ENCODE peak calls at places on chromosomes 6 and 20, in ten cellular contexts. L is activated T-cell treated with anti-CD3 and anti-CD28 coated beads for 1 hour; C is left colon; T is activated T-helper 1 cell treated with anti-CD3 and anti-CD28 coated beads, Interleukin-12 subunit alpha, Interleukin-12 subunit beta, Interleukin-2, Interleukin-4 antibody, amounts not matched to agents 30 ng/mL and 10 ng/mL and 1 ng/mL, durations not matched to agents 14 hours and 24 hours and 36 hours; P is endothelial cell; D is naive thymus-derived CD8-positive, alpha-beta T cell; M is stimulated activated CD8-positive, alpha-beta memory T cell treated with anti-CD3 and anti-CD28 coated beads, Interleukin-4, amount 100 ng/mL, for 4 hours; I is mesothelial cell of epicardium; N is NCI-H2029; H is activated CD4-positive, alpha-beta T cell treated with anti-CD3 and anti-CD28 coated beads, Interleukin-2, amount 10 ng/mL, durations not matched to agents 24 days and 14 days. G is an unnamed sample.

GRCh38 chr6:149313070-149313469 is 4.4 kb upstream of the TAB2 start:
- DNase-seq in L (no peak), C (no peak), T (no peak), P (no peak), D (no peak), M (no peak), I (no peak), N (no peak), H (peak; percentile 41), G (no peak)

GRCh38 chr20:41670631-41671030 is 52.5 kb upstream of the CHD6 start:
- DNase-seq in L (no peak), C (no peak), T (no peak), P (no peak), D (no peak), M (no peak), I (no peak), N (no peak), H (no peak), G (no peak)

GRCh38 chr6:158707120-158707519 is 57.3 kb downstream of the SYTL3 start:
- DNase-seq in L (no peak), C (no peak), T (no peak), P (no peak), D (no peak), M (no peak), I (peak; percentile 56), N (no peak), H (no peak), G (peak; percentile 65)

GRCh38 chr6:166556871-166557322 is 29.6 kb downstream of the RAMACL start:
- DNase-seq in L (no peak), C (peak; percentile 60), T (no peak), P (no peak), D (no peak), M (no peak), I (no peak), N (peak; percentile 94), H (no peak), G (peak; percentile 99)

GRCh38 chr20:43736588-43737091 is 9.8 kb upstream of the GTSF1L start:
- DNase-seq in L (no peak), C (no peak), T (peak; percentile 53), P (no peak), D (no peak), M (no peak), I (no peak), N (peak; percentile 43), H (peak; percentile 78), G (peak; percentile 62)

GRCh38 chr6:68194846-68195478 is 440.1 kb upstream of the ADGRB3 start:
- DNase-seq in L (no peak), C (no peak), T (no peak), P (no peak), D (no peak), M (no peak), I (no peak), N (no peak), H (no peak), G (no peak)

GRCh38 chr6:113359155-113360140 is 497.7 kb upstream of the MARCKS start:
- DNase-seq in L (no peak), C (no peak), T (no peak), P (no peak), D (no peak), M (no peak), I (no peak), N (no peak), H (no peak), G (peak; percentile 93)

GRCh38 chr20:48531505-48531904 is 296.3 kb downstream of the PREX1 start:
- DNase-seq in L (no peak), C (no peak), T (no peak), P (no peak), D (no peak), M (no peak), I (no peak), N (no peak), H (no peak), G (no peak)

GRCh38 chr6:170269873-170270541 is 20.9 kb downstream of the DLL1 start:
- DNase-seq in L (no peak), C (no peak), T (no peak), P (no peak), D (no peak), M (no peak), I (no peak), N (peak; percentile 30), H (no peak), G (peak; percentile 51)

GRCh38 chr6:156185113-156185512 is 592.1 kb upstream of the ARID1B start:
- DNase-seq in L (no peak), C (no peak), T (no peak), P (no peak), D (no peak), M (no peak), I (no peak), N (peak; percentile 12), H (no peak), G (no peak)

GRCh38 chr20:43379239-43379917 is 78.3 kb upstream of the SRSF6 start:
- DNase-seq in L (no peak), C (no peak), T (no peak), P (no peak), D (no peak), M (no peak), I (no peak), N (no peak), H (no peak), G (peak; percentile 13)

GRCh38 chr20:7853493-7853892 is 86.8 kb downstream of the HAO1 start:
- DNase-seq in L (no peak), C (no peak), T (no peak), P (no peak), D (no peak), M (no peak), I (no peak), N (no peak), H (no peak), G (no peak)

GRCh38 chr20:58619847-58620431 is 31.1 kb upstream of the STX16 start:
- DNase-seq in L (no peak), C (no peak), T (no peak), P (no peak), D (no peak), M (no peak), I (no peak), N (no peak), H (no peak), G (no peak)

GRCh38 chr6:10268111-10268510 is 146.8 kb downstream of the TFAP2A start:
- DNase-seq in L (no peak), C (no peak), T (no peak), P (no peak), D (no peak), M (no peak), I (no peak), N (no peak), H (no peak), G (no peak)

GRCh38 chr6:45959534-45960195 is 56.0 kb downstream of the CLIC5 start:
- DNase-seq in L (no peak), C (no peak), T (no peak), P (no peak), D (no peak), M (no peak), I (no peak), N (peak; percentile 72), H (no peak), G (peak; percentile 89)

GRCh38 chr20:60407938-60408337 is 449.7 kb downstream of the CDH26 start:
- DNase-seq in L (no peak), C (no peak), T (no peak), P (no peak), D (no peak), M (no peak), I (no peak), N (no peak), H (no peak), G (no peak)

GRCh38 chr6:89145461-89145961 is 344 bp upstream of the PM20D2 start:
- DNase-seq in L (no peak), C (no peak), T (no peak), P (no peak), D (no peak), M (no peak), I (no peak), N (no peak), H (no peak), G (peak; percentile 41)

GRCh38 chr6:75932067-75932466 is 140.4 kb downstream of the IMPG1 start:
- DNase-seq in L (no peak), C (peak; percentile 4), T (no peak), P (peak; percentile 72), D (no peak), M (no peak), I (peak; percentile 68), N (no peak), H (no peak), G (peak; percentile 36)

GRCh38 chr20:63254237-63254535 is at the start of gene NKAIN4:
- DNase-seq in L (no peak), C (no peak), T (no peak), P (no peak), D (no peak), M (no peak), I (no peak), N (no peak), H (no peak), G (no peak)

GRCh38 chr20:32465092-32465900 is 107.2 kb downstream of the ASXL1 start:
- DNase-seq in L (no peak), C (peak; percentile 93), T (no peak), P (no peak), D (no peak), M (no peak), I (no peak), N (no peak), H (no peak), G (peak; percentile 85)

GRCh38 chr20:3222635-3223600 is 13.6 kb downstream of the ITPA start:
- DNase-seq in L (no peak), C (peak; percentile 33), T (no peak), P (no peak), D (peak; percentile 38), M (no peak), I (no peak), N (peak; percentile 98), H (peak; percentile 75), G (peak; percentile 34)

GRCh38 chr20:18904624-18905023 is 91.0 kb downstream of the SCP2D1 start:
- DNase-seq in L (no peak), C (peak; percentile 9), T (no peak), P (peak; percentile 25), D (no peak), M (no peak), I (no peak), N (no peak), H (no peak), G (no peak)

GRCh38 chr20:64067733-64068307 is 4.8 kb downstream of the TCEA2 start:
- DNase-seq in L (no peak), C (no peak), T (no peak), P (no peak), D (no peak), M (no peak), I (no peak), N (no peak), H (no peak), G (no peak)

GRCh38 chr6:161476711-161477110 is 202.8 kb upstream of the AGPAT4 start:
- DNase-seq in L (no peak), C (no peak), T (no peak), P (no peak), D (no peak), M (no peak), I (no peak), N (no peak), H (no peak), G (peak; percentile 89)

GRCh38 chr20:48657426-48658197 is 170.2 kb downstream of the PREX1 start:
- DNase-seq in L (peak; percentile 52), C (peak; percentile 61), T (peak; percentile 50), P (peak; percentile 64), D (peak; percentile 30), M (peak; percentile 47), I (peak; percentile 75), N (peak; percentile 29), H (peak; percentile 89), G (peak; percentile 54)

GRCh38 chr6:147392917-147393625 is 115.4 kb upstream of the SAMD5 start:
- DNase-seq in L (no peak), C (no peak), T (no peak), P (no peak), D (no peak), M (no peak), I (no peak), N (no peak), H (no peak), G (no peak)

GRCh38 chr20:5100684-5101347 is 18.9 kb downstream of the PCNA start:
- DNase-seq in L (peak; percentile 79), C (peak; percentile 85), T (peak; percentile 49), P (peak; percentile 77), D (peak; percentile 69), M (peak; percentile 71), I (peak; percentile 80), N (peak; percentile 29), H (peak; percentile 92), G (peak; percentile 40)

GRCh38 chr6:70151616-70152015 is 151.3 kb downstream of the COL9A1 start:
- DNase-seq in L (no peak), C (no peak), T (no peak), P (no peak), D (no peak), M (no peak), I (no peak), N (no peak), H (no peak), G (no peak)